ENCODE peak calls at places on chromosomes 13 and 19, in nine cellular contexts. S, P, U, T, X, O, H, F and N are unnamed samples.

GRCh38 chr19:17305517-17306284 is at the start of gene MRPL34:
- DNase-seq in X (peak; percentile 96), P (peak; percentile 100), F (peak; percentile 99), H (peak; percentile 95), T (peak; percentile 96), U (peak; percentile 89), S (peak; percentile 96), O (peak; percentile 96), N (peak; percentile 98)

GRCh38 chr13:77053192-77053591 is 26.2 kb upstream of the FBXL3 start:
- DNase-seq in X (no peak), H (no peak), O (no peak), P (no peak), S (no peak), U (no peak), T (no peak), F (no peak), N (no peak)

GRCh38 chr13:86933676-86934075 is 737.5 kb upstream of the SLITRK5 start:
- DNase-seq in T (no peak), X (no peak), P (no peak), S (no peak), F (no peak), H (no peak), O (no peak), U (no peak), N (no peak)

GRCh38 chr13:98234348-98234747 is 57.3 kb upstream of the RNF113B start:
- DNase-seq in H (no peak), P (no peak), U (no peak), X (no peak), S (no peak), F (no peak), T (no peak), O (no peak), N (no peak)

GRCh38 chr13:91313103-91313502 is 34.4 kb upstream of the MIR17HG start:
- DNase-seq in P (peak; percentile 71), S (no peak), X (no peak), F (no peak), U (peak; percentile 18), T (no peak), O (no peak), H (no peak), N (no peak)

GRCh38 chr13:26557393-26558073 is at the start of gene WASF3:
- DNase-seq in F (peak; percentile 96), S (peak; percentile 95), U (peak; percentile 33), T (peak; percentile 97), O (peak; percentile 62), H (no peak), X (peak; percentile 68), P (peak; percentile 60), N (peak; percentile 86)

GRCh38 chr19:18520848-18521691 is 800 bp downstream of the ELL start:
- DNase-seq in X (peak; percentile 46), U (peak; percentile 34), F (no peak), H (no peak), O (peak; percentile 21), S (no peak), T (no peak), P (peak; percentile 69), N (peak; percentile 78)

GRCh38 chr13:100394005-100394695 is 194.4 kb downstream of the GGACT start:
- DNase-seq in S (no peak), O (peak; percentile 18), U (no peak), X (peak; percentile 35), H (no peak), P (no peak), F (no peak), T (no peak), N (no peak)